ENCODE peak calls at places on chromosomes 11 and 22, in four cellular contexts. D is MG63, J is fibroblast of the aortic adventitia, L is prostate gland. K is an unnamed sample.

GRCh38 chr11:106389096-106389495 is 311.6 kb downstream of the AASDHPPT start:
- DNase-seq in D (peak), J (peak), L (no peak), K (peak)

GRCh38 chr22:47495102-47495501 is 732.7 kb downstream of the TBC1D22A start:
- DNase-seq in D (no peak), J (no peak), L (no peak), K (no peak)

GRCh38 chr11:7019500-7020182 is 505 bp downstream of the ZNF214 start:
- DNase-seq in D (peak), J (no peak), L (peak), K (peak)

GRCh38 chr22:50340157-50340879 is 2.8 kb upstream of the PPP6R2 start:
- DNase-seq in D (peak), J (peak), L (no peak), K (no peak)

GRCh38 chr11:7703785-7704184 is 2.5 kb downstream of the OVCH2 start:
- DNase-seq in D (no peak), J (no peak), L (no peak), K (no peak)

GRCh38 chr22:20039683-20040325 is 18.9 kb downstream of the TANGO2 start:
- DNase-seq in D (no peak), J (no peak), L (peak), K (no peak)

GRCh38 chr11:103924166-103925013 is 112.0 kb upstream of the DDI1 start:
- DNase-seq in D (no peak), J (peak), L (no peak), K (no peak)

GRCh38 chr11:100328626-100329340 is 358.3 kb upstream of the ARHGAP42 start:
- DNase-seq in D (peak), J (no peak), L (no peak), K (no peak)

GRCh38 chr22:35783943-35784614 is 66.4 kb downstream of the APOL5 start:
- DNase-seq in D (no peak), J (no peak), L (no peak), K (no peak)

GRCh38 chr22:44391026-44391425 is 78.3 kb upstream of the SHISAL1 start:
- DNase-seq in D (no peak), J (no peak), L (no peak), K (no peak)

GRCh38 chr11:111093061-111093460 is 152.5 kb upstream of the POU2AF2 start:
- DNase-seq in D (no peak), J (no peak), L (no peak), K (no peak)

GRCh38 chr11:63862923-63863322 is 24.0 kb downstream of the MARK2 start:
- DNase-seq in D (no peak), J (no peak), L (no peak), K (no peak)

GRCh38 chr22:49093192-49093880 is 734.3 kb downstream of the BRD1 start:
- DNase-seq in D (no peak), J (no peak), L (no peak), K (no peak)

GRCh38 chr11:35590412-35590811 is 27.8 kb upstream of the FJX1 start:
- DNase-seq in D (peak), J (peak), L (no peak), K (no peak)

GRCh38 chr11:119676461-119677020 is 52.5 kb downstream of the NECTIN1 start:
- DNase-seq in D (no peak), J (peak), L (no peak), K (no peak)

GRCh38 chr11:113162590-113162961 is 151.8 kb upstream of the TTC12 start:
- DNase-seq in D (no peak), J (peak), L (no peak), K (peak)

GRCh38 chr22:45645526-45646414 is 25.9 kb upstream of the ATXN10 start:
- DNase-seq in D (peak), J (peak), L (peak), K (no peak)

GRCh38 chr11:64553554-64554201 is 37.3 kb upstream of the SLC22A12 start:
- DNase-seq in D (peak), J (peak), L (peak), K (no peak)

GRCh38 chr22:20033045-20033706 is 12.3 kb downstream of the TANGO2 start:
- DNase-seq in D (peak), J (peak), L (no peak), K (no peak)

GRCh38 chr11:45692808-45693453 is 27.5 kb upstream of the CHST1 start:
- DNase-seq in D (no peak), J (no peak), L (no peak), K (no peak)

GRCh38 chr22:36068776-36069344 is 40.2 kb upstream of the RBFOX2 start:
- DNase-seq in D (no peak), J (no peak), L (no peak), K (no peak)

GRCh38 chr11:65922565-65922964 is 3.3 kb downstream of the DRAP1 start:
- DNase-seq in D (no peak), J (no peak), L (no peak), K (no peak)

GRCh38 chr11:808427-809286 is 1.1 kb upstream of the RPLP2 start:
- DNase-seq in D (peak), J (no peak), L (no peak), K (no peak)

GRCh38 chr11:27524155-27524554 is 17.6 kb upstream of the LIN7C start:
- DNase-seq in D (peak), J (peak), L (no peak), K (no peak)

GRCh38 chr11:1219446-1219835 is 3.4 kb upstream of the MUC5B start:
- DNase-seq in D (no peak), J (no peak), L (no peak), K (no peak)

GRCh38 chr11:119055901-119056300 is 1.1 kb downstream of the HYOU1 start:
- DNase-seq in D (no peak), J (peak), L (no peak), K (no peak)

GRCh38 chr11:87398913-87399312 is 361.2 kb downstream of the TMEM135 start:
- DNase-seq in D (peak), J (peak), L (no peak), K (no peak)

GRCh38 chr11:130601141-130601540 is 152.7 kb downstream of the ADAMTS15 start:
- DNase-seq in D (no peak), J (peak), L (no peak), K (peak)

GRCh38 chr11:28539239-28540025 is 431.2 kb downstream of the METTL15 start:
- DNase-seq in D (no peak), J (no peak), L (no peak), K (no peak)

GRCh38 chr11:33185756-33186155 is 24.5 kb upstream of the CSTF3 start:
- DNase-seq in D (no peak), J (no peak), L (no peak), K (no peak)

GRCh38 chr11:72544589-72544988 is 110.3 kb upstream of the CLPB start:
- DNase-seq in D (no peak), J (no peak), L (no peak), K (no peak)

GRCh38 chr11:65882191-65883057 is 2.8 kb downstream of the CTSW start:
- DNase-seq in D (no peak), J (no peak), L (no peak), K (no peak)

GRCh38 chr11:70111269-70112016 is 33.3 kb downstream of the ANO1 start:
- DNase-seq in D (peak), J (no peak), L (peak), K (peak)

GRCh38 chr11:115141221-115141620 is 363.0 kb downstream of the CADM1 start:
- DNase-seq in D (no peak), J (no peak), L (no peak), K (no peak)

GRCh38 chr11:66420671-66421476 is at the start of gene NPAS4:
- DNase-seq in D (no peak), J (no peak), L (no peak), K (no peak)

GRCh38 chr22:21652547-21653545 is 10.7 kb downstream of the SDF2L1 start:
- DNase-seq in D (no peak), J (no peak), L (no peak), K (no peak)

GRCh38 chr22:21657361-21658118 is 8.3 kb upstream of the PPIL2 start:
- DNase-seq in D (peak), J (no peak), L (peak), K (no peak)

GRCh38 chr22:21660904-21661303 is 4.9 kb upstream of the PPIL2 start:
- DNase-seq in D (no peak), J (no peak), L (no peak), K (no peak)

GRCh38 chr22:21659864-21660525 is 5.8 kb upstream of the PPIL2 start:
- DNase-seq in D (no peak), J (no peak), L (no peak), K (no peak)

GRCh38 chr22:21657020-21657360 is 8.8 kb upstream of the PPIL2 start:
- DNase-seq in D (no peak), J (no peak), L (no peak), K (no peak)
- H3K4me3 ChIP-seq in D (peak), J (peak), L (peak), K (peak)

GRCh38 chr11:128193633-128194032 is 393.7 kb downstream of the ETS1 start:
- DNase-seq in D (no peak), J (no peak), L (no peak), K (no peak)

GRCh38 chr11:128194226-128194625 is 393.1 kb downstream of the ETS1 start:
- DNase-seq in D (no peak), J (no peak), L (no peak), K (no peak)

GRCh38 chr11:128195756-128196155 is 391.6 kb downstream of the ETS1 start:
- DNase-seq in D (no peak), J (no peak), L (no peak), K (no peak)

GRCh38 chr11:128196235-128196634 is 391.1 kb downstream of the ETS1 start:
- DNase-seq in D (no peak), J (no peak), L (no peak), K (no peak)

DNA sequence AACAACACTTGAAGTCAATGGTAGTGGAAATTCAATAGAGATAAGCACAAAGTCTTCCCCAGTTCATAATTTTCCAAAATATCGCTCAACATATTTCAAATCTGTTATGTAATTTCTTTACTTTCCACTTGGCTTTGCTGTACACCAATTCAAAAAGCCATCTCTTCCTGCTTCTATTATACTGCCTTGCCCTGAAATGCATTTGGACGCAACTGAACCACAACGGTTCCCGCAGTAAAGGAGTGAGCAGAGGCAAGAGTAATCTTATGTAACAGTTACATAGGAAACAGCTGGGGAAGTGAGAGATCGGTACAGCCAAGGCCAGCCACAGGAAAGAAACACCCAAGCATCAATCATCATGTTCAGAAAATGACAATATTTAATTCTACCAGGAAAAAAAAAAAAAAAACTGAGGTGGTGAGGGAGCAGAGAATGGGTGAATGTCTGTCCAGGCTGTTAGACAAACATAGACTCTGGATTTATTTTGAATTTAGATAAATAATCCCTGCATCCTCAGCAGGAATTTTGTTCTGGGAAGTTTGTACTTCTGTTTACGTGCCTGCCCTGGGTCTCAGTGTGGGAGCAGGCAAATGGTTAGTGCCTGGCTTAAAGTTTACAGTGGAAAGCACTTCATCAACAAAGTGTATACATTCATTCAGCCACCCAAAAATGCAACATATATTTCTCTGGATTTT is 392.2 kb downstream of the ETS1 start:
- DNase-seq in D (no peak), J (no peak), L (no peak), K (no peak)
- H3K4me3 ChIP-seq in D (no peak), J (no peak), L (no peak), K (no peak)

GRCh38 chr11:96162816-96163499 is 180.0 kb downstream of the MAML2 start:
- DNase-seq in D (peak), J (peak), L (no peak), K (peak)
- H3K4me3 ChIP-seq in D (no peak), J (peak), L (no peak), K (no peak)

DNA sequence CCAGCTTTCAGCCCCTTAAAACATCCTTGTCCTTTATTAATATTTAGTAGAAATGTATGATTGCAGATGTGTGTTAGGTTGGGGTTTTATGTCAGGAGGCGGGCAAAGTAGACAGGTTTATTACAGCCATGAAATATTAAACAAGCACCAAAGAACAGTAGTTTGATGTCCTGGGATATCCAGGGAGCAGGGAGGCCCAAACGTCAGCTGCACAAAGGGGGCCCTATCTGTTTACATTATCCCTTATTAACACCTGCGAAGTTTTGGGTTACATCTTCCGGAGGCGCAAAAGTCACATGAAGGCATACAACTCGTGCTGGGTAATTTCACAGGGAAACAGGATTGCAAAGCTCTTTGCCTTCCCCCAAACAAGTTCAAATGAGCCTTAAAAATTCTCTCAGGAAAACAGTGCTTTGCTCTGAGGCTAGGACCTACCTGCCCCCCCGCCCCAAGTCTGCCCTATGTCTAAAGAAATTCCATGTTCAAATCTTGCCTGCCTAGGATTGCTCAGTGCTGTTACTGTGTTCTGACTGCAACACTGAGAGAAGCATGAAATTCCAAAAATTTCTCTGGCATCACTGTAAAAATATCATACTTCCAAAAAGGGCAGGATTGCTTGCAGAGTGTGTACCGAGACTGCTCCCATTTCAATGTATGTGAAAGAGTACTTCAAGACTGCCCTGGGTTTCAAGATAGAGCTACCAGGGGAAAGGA is 8.9 kb downstream of the MN1 start:
- DNase-seq in D (no peak), J (no peak), L (no peak), K (no peak)
- H3K4me3 ChIP-seq in D (no peak), J (peak), L (no peak), K (peak)

GRCh38 chr11:125489166-125489565 is 6.9 kb downstream of the FEZ1 start:
- DNase-seq in D (no peak), J (no peak), L (no peak), K (no peak)

GRCh38 chr11:125494987-125495725 is 909 bp downstream of the FEZ1 start:
- DNase-seq in D (peak), J (peak), L (peak), K (no peak)

GRCh38 chr11:125494601-125494986 is 1.5 kb downstream of the FEZ1 start:
- DNase-seq in D (no peak), J (peak), L (no peak), K (no peak)

GRCh38 chr11:125498521-125498920 is 2.5 kb upstream of the FEZ1 start:
- DNase-seq in D (no peak), J (no peak), L (no peak), K (no peak)

GRCh38 chr11:125494033-125494364 is 2.1 kb downstream of the FEZ1 start:
- DNase-seq in D (no peak), J (peak), L (no peak), K (no peak)
- H3K4me3 ChIP-seq in D (no peak), J (peak), L (no peak), K (no peak)

DNA sequence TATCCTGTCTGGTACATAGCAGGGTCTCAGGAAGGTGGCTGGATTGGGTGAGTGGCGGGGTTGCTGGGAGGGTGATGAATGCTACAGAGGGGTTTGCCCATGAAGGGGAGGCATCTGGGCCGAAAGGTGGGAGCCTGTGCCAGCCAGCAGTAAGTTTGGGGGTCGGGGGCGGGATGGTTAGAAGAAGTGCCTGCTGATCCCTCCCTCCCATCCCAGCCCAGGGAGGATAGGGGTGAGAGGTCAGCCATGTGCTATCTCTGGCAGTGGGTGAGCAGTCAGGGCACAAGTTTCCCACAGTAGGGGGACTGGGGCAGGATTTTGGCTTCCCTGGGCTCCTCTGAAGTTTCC is 2.9 kb downstream of the CD82 start:
- DNase-seq in D (no peak), J (no peak), L (no peak), K (no peak)
- H3K4me3 ChIP-seq in D (no peak), J (no peak), L (no peak), K (no peak)

DNA sequence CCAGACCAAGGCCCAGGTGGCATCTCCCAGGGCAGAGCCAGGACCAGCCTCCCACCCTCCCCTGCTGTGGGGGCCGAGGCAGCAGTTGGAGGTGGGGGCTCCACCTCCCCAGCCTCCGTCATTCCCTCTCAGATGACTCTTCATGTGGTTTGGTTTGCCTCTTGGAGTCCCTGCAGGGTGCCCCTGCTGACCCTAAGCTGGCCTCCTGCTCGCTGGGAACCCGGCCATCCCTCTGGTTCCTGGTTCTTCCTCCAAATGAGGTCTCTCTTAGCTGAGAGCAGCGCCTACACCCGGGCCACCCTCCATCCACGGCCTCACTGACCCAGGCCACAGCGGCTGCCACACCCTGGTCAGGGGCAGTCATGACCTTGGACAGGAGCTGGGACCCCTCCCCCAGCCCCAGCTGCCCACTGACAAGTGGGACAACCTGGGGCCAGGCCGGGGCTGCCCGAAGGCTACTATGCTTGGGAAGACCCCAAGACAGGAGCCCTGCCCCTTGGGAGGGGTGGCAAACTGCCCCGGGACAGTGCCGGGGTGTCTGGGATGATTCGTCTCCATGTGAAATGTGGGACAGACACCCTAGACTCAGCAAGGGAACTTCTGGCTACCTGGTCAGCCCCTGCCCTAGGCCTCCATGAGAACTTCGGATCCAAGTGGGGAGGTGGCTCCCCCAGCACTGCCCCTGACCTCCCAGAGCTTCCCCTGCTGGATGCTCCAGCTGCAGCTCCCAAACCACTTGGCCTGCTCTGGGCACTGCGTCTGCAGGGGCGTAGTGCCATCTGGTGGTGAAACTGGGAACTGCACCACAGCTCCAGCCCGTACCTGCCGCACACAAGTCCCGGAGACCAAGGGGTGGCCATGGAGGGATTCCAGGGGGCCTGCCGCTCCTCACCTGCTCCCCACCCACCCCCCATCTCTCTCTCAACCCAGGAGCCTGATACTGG is 194.5 kb downstream of the IGLL1 start:
- DNase-seq in D (peak), J (peak), L (peak), K (peak)
- H3K4me3 ChIP-seq in D (no peak), J (no peak), L (no peak), K (no peak)

DNA sequence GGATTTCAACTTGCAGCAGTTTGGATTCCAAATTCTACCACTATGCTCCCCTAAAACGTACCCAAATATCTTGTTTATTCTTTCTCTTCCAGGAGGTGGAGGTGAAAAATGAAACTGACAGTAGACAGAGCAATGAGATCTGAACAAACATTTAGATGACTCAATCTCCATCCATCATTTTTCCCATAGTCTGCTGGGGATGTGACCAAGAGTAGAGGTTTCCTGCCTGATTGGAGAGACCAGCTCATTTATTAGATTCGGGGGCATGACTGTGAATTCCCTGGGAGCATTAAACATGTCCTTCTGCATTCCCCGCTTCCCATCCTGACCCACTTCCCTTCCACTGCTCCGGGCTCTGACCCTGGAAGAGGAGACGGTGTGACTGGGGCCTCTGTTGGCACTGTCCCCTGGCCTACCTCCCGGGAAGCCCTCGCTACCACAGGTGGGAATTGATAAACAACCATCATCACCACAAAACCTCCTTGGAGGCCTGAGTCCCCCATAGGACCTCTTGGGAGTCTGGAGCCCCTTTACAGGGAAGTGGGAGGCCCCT is 20.3 kb downstream of the DKK3 start:
- DNase-seq in D (no peak), J (peak), L (no peak), K (no peak)
- H3K4me3 ChIP-seq in D (no peak), J (no peak), L (no peak), K (no peak)

K was measured in astrocyte of the cerebellum.